ENCODE peak calls at places on chromosomes 5 and 9, in eight cellular contexts. D, Q, Y, S, C, X, U and W are unnamed samples. For H3K9me3, the result is how much of the 10 kb centered on the place peaks cover.

GRCh38 chr5:136040746-136041415 is 12.1 kb downstream of the TGFBI start:
- DNase-seq in D (peak), Q (no peak), Y (no peak), S (peak), C (no peak), X (no peak), U (no peak), W (no peak)

GRCh38 chr9:95435074-95435728 is 81.6 kb downstream of the PTCH1 start:
- DNase-seq in D (no peak), Q (no peak), Y (no peak), S (no peak), C (no peak), X (no peak), U (no peak), W (no peak)

GRCh38 chr5:10836991-10837390 is 76.0 kb upstream of the DAP start:
- DNase-seq in D (no peak), Q (no peak), Y (peak), S (no peak), C (no peak), X (peak), U (no peak), W (no peak)

GRCh38 chr9:4904322-4905134 is 80.5 kb upstream of the JAK2 start:
- DNase-seq in D (peak), Q (no peak), Y (no peak), S (no peak), C (no peak), X (peak), U (peak), W (peak)

GRCh38 chr5:132300572-132301340 is 6.6 kb downstream of the SLC22A4 start:
- DNase-seq in D (no peak), Q (no peak), Y (no peak), S (no peak), C (no peak), X (no peak), U (no peak), W (no peak)

GRCh38 chr5:16665611-16666010 is 48.8 kb upstream of the RETREG1 start:
- DNase-seq in D (no peak), Q (no peak), Y (no peak), S (no peak), C (no peak), X (peak), U (no peak), W (no peak)

GRCh38 chr5:161165998-161166660 is 314.1 kb upstream of the ATP10B start:
- DNase-seq in D (no peak), Q (no peak), Y (no peak), S (no peak), C (peak), X (no peak), U (no peak), W (no peak)

GRCh38 chr9:82548030-82548429 is 514.9 kb downstream of the RASEF start:
- DNase-seq in D (no peak), Q (no peak), Y (no peak), S (no peak), C (no peak), X (no peak), U (no peak), W (no peak)

GRCh38 chr5:157388148-157388547 is 71.9 kb upstream of the NIPAL4 start:
- DNase-seq in D (peak), Q (no peak), Y (peak), S (no peak), C (no peak), X (peak), U (no peak), W (peak)

GRCh38 chr9:108687360-108687981 is 168.3 kb downstream of the ACTL7B start:
- DNase-seq in D (no peak), Q (no peak), Y (peak), S (no peak), C (no peak), X (peak), U (peak), W (peak)

GRCh38 chr9:134306583-134307222 is 19.6 kb upstream of the RXRA start:
- DNase-seq in D (no peak), Q (no peak), Y (no peak), S (no peak), C (peak), X (no peak), U (no peak), W (no peak)

GRCh38 chr5:147558826-147559225 is 49.0 kb upstream of the DPYSL3 start:
- DNase-seq in D (peak), Q (no peak), Y (peak), S (peak), C (no peak), X (peak), U (peak), W (peak)

GRCh38 chr9:135209852-135210251 is 122.4 kb downstream of the OLFM1 start:
- DNase-seq in D (no peak), Q (no peak), Y (no peak), S (no peak), C (no peak), X (peak), U (no peak), W (no peak)

DNA sequence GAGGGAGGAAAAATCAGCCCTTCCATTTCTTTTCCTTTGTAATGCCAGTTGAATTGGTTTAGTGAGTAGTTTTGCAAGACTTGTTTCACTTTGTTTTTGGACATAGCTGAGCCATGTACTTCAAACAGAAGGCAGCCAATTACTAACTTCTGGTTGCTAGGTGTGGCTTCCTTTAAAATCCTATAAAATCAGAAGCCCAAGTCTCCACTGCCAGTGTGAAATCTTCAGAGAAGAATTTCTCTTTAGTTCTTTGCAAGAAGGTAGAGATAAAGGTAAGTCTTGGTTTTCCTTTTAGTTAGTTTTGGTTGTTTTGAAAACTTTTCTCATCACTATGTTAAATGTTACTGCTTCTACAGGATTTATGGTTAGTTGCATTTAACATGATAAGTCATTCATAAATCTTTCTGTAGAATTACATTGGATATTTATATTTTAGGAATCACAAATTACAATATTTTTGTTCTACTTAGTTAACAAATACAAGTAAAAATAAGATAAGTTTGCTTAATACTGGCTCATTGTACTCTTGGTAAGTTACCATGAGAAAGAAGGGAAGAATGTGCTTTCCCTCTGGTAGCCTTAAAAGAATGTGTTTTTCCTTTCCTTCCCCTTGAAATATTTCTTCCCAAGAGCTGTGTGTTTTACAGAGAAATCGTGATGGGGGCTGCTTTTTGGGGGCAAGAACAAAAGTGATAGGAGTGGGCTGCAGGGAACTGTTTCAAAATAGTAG is at the start of gene ANXA1:
- DNase-seq in D (peak), Q (peak), Y (peak), S (no peak), C (no peak), X (peak), U (peak), W (peak)
- H3K9ac ChIP-seq in D (peak), Q (peak), Y (peak), S (no peak), C (peak), X (peak), U (peak), W (peak)

DNA sequence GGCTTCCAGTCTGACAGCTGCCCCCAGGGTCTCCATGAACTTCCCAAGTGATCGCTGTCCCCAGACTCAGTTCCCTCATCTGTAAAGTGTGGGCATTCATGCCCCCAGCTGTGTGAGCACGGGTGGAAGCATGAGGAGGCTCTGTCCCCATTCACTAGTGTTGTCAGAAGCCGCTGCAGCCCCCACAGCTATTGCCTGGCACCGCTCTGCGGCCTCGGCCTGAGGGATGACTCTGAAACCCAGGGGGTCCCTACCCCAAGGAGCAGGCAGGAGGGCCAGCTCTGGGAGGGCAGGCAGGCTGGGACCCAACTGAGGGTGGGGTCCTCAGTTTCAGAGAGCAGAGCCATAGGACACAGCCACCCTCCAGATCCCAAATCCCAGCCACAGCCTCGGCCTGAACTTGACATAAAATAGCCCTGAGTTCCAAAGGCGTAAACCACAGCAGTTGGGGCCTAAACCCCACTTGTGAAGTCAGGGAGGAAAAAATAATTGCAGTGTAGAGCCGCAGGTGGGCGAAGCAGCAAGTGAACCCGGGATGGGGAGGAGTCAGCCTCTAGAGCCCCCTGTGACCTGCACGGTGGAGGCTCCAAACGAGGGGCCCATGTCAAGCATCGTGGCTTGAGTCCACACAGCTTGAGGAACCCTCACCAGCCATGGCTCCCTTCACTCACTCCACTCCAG is 66.0 kb upstream of the ADAMTS2 start:
- DNase-seq in D (no peak), Q (no peak), Y (no peak), S (no peak), C (peak), X (no peak), U (no peak), W (no peak)
- H3K9me3 ChIP-seq in D (under half), Q (under half), Y (under half), S (under half), C (under half), X (under half), U (under half), W (under half)

GRCh38 chr5:141611289-141611688 is 7.5 kb downstream of the DIAPH1 start:
- DNase-seq in D (no peak), Q (no peak), Y (no peak), S (no peak), C (no peak), X (no peak), U (no peak), W (no peak)
- H3K9ac ChIP-seq in D (no peak), Q (no peak), Y (no peak), S (no peak), C (no peak), X (no peak), U (no peak), W (no peak)

GRCh38 chr5:4099401-4099800 is 503.8 kb downstream of the IRX1 start:
- DNase-seq in D (no peak), Q (no peak), Y (no peak), S (no peak), C (no peak), X (no peak), U (no peak), W (no peak)
- H3K9me3 ChIP-seq in D (under half), Q (under half), Y (under half), S (under half), C (under half), X (under half), U (under half), W (under half)

GRCh38 chr5:104512063-104512798 is 949.6 kb upstream of the NUDT12 start:
- DNase-seq in D (peak), Q (no peak), Y (no peak), S (no peak), C (no peak), X (no peak), U (no peak), W (peak)
- H3K9ac ChIP-seq in D (peak), Q (peak), Y (peak), S (no peak), C (no peak), X (no peak), U (no peak), W (no peak)

GRCh38 chr5:126208691-126209090 is 214.5 kb upstream of the GRAMD2B start:
- DNase-seq in D (no peak), Q (no peak), Y (no peak), S (no peak), C (no peak), X (no peak), U (no peak), W (no peak)
- H3K9me3 ChIP-seq in D (under half), Q (under half), Y (under half), S (under half), C (under half), X (under half), U (under half), W (under half)

GRCh38 chr5:131263648-131264452 is at the start of gene CDC42SE2:
- DNase-seq in D (peak), Q (peak), Y (peak), S (peak), C (peak), X (peak), U (peak), W (peak)

GRCh38 chr5:131262953-131263541 is 806 bp upstream of the CDC42SE2 start:
- DNase-seq in D (peak), Q (no peak), Y (no peak), S (peak), C (no peak), X (no peak), U (no peak), W (no peak)

GRCh38 chr5:131264453-131265200 is 774 bp downstream of the CDC42SE2 start:
- DNase-seq in D (peak), Q (no peak), Y (peak), S (peak), C (peak), X (peak), U (no peak), W (peak)

GRCh38 chr5:131268758-131269370 is 5.0 kb downstream of the CDC42SE2 start:
- DNase-seq in D (no peak), Q (no peak), Y (no peak), S (no peak), C (no peak), X (peak), U (no peak), W (no peak)

GRCh38 chr5:131265318-131265803 is 1.5 kb downstream of the CDC42SE2 start:
- DNase-seq in D (peak), Q (peak), Y (peak), S (peak), C (no peak), X (peak), U (no peak), W (peak)
- H3K9ac ChIP-seq in D (peak), Q (peak), Y (peak), S (peak), C (peak), X (no peak), U (peak), W (peak)

GRCh38 chr5:171311698-171312083 is 2.6 kb downstream of the TLX3 start:
- DNase-seq in D (no peak), Q (no peak), Y (no peak), S (no peak), C (peak), X (no peak), U (no peak), W (no peak)
- H3K9me3 ChIP-seq in D (under half), Q (under half), Y (under half), S (under half), C (under half), X (under half), U (under half), W (under half)